ENCODE peak calls at places on chromosomes 12 and 14, in five cellular contexts. M is cardiac muscle cell, R is Peyer's patch, B is adrenal gland, X is heart left ventricle. L is an unnamed sample. For H3K27me3, the result is how much of the 10 kb centered on the place peaks cover.

GRCh38 chr12:31317471-31318397 is 8.2 kb downstream of the SINHCAF start:
- DNase-seq in X (no peak), B (no peak), R (no peak), M (no peak), L (peak)

GRCh38 chr14:43475762-43476161 is 1031.3 kb downstream of the FSCB start:
- DNase-seq in X (no peak), R (no peak), M (peak), B (no peak), L (no peak)

GRCh38 chr12:82430541-82431145 is 72.3 kb downstream of the METTL25 start:
- DNase-seq in X (no peak), M (no peak), B (no peak), R (no peak), L (no peak)

GRCh38 chr14:100071545-100071944 is 6.3 kb downstream of the EVL start:
- DNase-seq in B (no peak), R (no peak), X (no peak), M (no peak), L (no peak)

GRCh38 chr12:77122661-77123060 is 57.3 kb upstream of the E2F7 start:
- DNase-seq in X (no peak), B (no peak), R (no peak), M (no peak), L (no peak)

GRCh38 chr14:93734086-93734822 is 54.0 kb downstream of the PRIMA1 start:
- DNase-seq in M (peak), R (no peak), B (no peak), X (no peak), L (no peak)

GRCh38 chr14:29953501-29953900 is 25.9 kb upstream of the PRKD1 start:
- DNase-seq in X (no peak), R (no peak), B (no peak), M (no peak), L (no peak)

GRCh38 chr12:50933459-50934124 is 18.8 kb upstream of the HIGD1C start:
- DNase-seq in X (no peak), R (no peak), M (peak), B (no peak), L (no peak)

GRCh38 chr14:20454359-20454644 is 310 bp downstream of the OSGEP start:
- DNase-seq in B (no peak), X (no peak), R (peak), M (no peak), L (no peak)

GRCh38 chr12:79776111-79776510 is 85.3 kb upstream of the PAWR start:
- DNase-seq in B (peak), M (no peak), X (no peak), R (no peak), L (no peak)

GRCh38 chr12:46934374-46935111 is 108.7 kb upstream of the SLC38A4 start:
- DNase-seq in B (no peak), X (no peak), R (no peak), M (no peak), L (no peak)

GRCh38 chr14:32252030-32252670 is 49.1 kb upstream of the RNU6-8 start:
- DNase-seq in R (peak), B (peak), M (peak), X (no peak), L (peak)

GRCh38 chr12:3437986-3438385 is 53.0 kb upstream of the PRMT8 start:
- DNase-seq in M (no peak), B (no peak), R (no peak), X (no peak), L (no peak)

GRCh38 chr14:22656945-22657711 is 13.0 kb upstream of the OR6J1 start:
- DNase-seq in M (no peak), B (no peak), X (no peak), R (no peak), L (no peak)

GRCh38 chr14:105257464-105257863 is 9.1 kb downstream of the BTBD6 start:
- DNase-seq in B (no peak), M (no peak), X (no peak), R (no peak), L (no peak)

GRCh38 chr12:64252708-64253107 is 30.6 kb upstream of the KICS2 start:
- DNase-seq in R (no peak), B (peak), X (no peak), M (no peak), L (no peak)

GRCh38 chr12:130764073-130764472 is 48.0 kb upstream of the RIMBP2 start:
- DNase-seq in M (peak), B (no peak), X (no peak), R (no peak), L (no peak)

GRCh38 chr14:35406811-35407630 is 2.5 kb upstream of the NFKBIA start:
- DNase-seq in R (no peak), B (peak), X (no peak), M (peak), L (no peak)

GRCh38 chr12:26429070-26429691 is 233.8 kb downstream of the SSPN start:
- DNase-seq in M (no peak), R (no peak), B (no peak), X (no peak), L (no peak)

GRCh38 chr12:119705182-119705581 is 37.2 kb downstream of the PRKAB1 start:
- DNase-seq in X (no peak), M (no peak), R (no peak), B (no peak), L (no peak)

DNA sequence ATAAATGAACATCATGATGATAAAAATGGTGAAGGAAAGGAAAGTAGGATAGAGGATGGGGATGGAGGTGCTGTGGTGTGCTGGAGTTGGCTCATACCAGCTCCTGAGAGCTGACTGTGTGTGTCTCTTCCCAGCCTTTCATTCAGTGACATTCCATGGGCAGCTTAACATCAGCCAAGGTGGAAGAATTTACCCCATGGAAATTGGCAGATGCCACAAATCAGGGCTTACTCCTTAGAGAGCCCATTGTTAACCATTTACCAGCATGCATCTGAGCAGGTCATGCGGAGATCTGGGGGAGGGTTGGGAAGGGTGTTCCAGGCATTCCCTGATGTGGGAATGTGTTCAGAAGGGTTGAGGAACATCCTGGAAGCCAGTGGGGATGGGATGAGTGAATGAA is 164.7 kb upstream of the MYL2 start:
- DNase-seq in R (no peak), X (no peak), M (no peak), B (no peak), L (no peak)
- H3K27me3 ChIP-seq in R (under half), X (under half), M (under half), B (under half), L (half or more)

DNA sequence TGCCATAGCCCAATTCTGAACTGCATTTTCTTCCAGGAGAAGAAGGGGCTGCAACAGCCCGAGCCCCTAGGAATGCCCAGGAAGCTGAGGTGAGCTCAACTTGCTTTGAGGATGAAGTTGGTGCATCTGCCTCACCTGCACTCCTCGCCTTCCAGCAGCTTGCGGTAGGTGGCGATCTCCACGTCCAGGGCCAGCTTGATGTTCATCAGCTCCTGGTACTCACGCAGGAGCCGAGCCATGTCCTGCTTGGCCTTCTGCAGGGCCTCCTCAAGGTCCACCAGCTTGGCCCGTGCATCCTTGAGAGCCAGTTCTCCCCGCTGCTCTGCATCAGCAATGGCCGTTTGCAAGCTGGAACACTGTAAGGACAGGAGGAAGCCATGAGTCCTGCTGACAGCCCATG is 6.0 kb downstream of the KRT75 start:
- DNase-seq in B (no peak), R (no peak), X (no peak), M (no peak), L (no peak)
- H3K27me3 ChIP-seq in B (under half), R (under half), X (under half), M (under half), L (under half)

GRCh38 chr12:112809684-112810083 is 18.1 kb downstream of the RPH3A start:
- DNase-seq in M (no peak), X (no peak), B (no peak), R (no peak), L (no peak)

GRCh38 chr12:112812598-112813406 is 21.3 kb downstream of the RPH3A start:
- DNase-seq in B (no peak), X (no peak), M (peak), R (no peak), L (no peak)

GRCh38 chr12:112808176-112808575 is 16.6 kb downstream of the RPH3A start:
- DNase-seq in X (no peak), M (no peak), R (no peak), B (no peak), L (no peak)

GRCh38 chr12:112807452-112807851 is 15.9 kb downstream of the RPH3A start:
- DNase-seq in B (no peak), X (no peak), M (no peak), R (no peak), L (no peak)

GRCh38 chr12:112810235-112810917 is 18.8 kb downstream of the RPH3A start:
- DNase-seq in R (no peak), B (no peak), M (no peak), X (no peak), L (no peak)
- H3K27me3 ChIP-seq in R (under half), B (under half), M (under half), X (under half), L (under half)

GRCh38 chr12:108000111-108000510 is 129.0 kb upstream of the WSCD2 start:
- DNase-seq in B (no peak), R (no peak), M (no peak), X (no peak), L (no peak)
- H3K27me3 ChIP-seq in B (under half), R (under half), M (under half), X (under half), L (under half)

DNA sequence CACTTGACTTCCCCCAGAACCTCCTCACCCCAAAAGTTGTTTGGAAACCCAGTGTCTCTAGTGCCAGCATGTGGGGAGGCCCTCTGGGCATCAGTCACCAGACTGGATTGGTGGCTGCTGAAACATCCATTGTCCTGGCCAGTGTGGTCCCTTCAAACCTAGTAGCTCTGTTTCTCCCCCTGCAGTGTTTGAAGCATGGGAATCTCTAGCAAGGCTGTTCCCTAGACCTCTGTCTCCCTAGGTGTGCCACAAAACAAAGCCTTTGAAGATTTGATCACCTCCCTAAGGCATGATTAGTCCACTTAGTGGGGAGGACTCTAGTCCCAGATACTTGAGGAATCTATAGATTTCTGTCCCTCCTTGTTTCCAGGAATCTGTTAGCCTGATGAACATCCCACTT is 60.3 kb downstream of the ARF6 start:
- DNase-seq in R (no peak), X (no peak), B (no peak), M (no peak), L (no peak)
- H3K27me3 ChIP-seq in R (under half), X (under half), B (under half), M (under half), L (under half)

GRCh38 chr14:38904959-38905358 is 198.1 kb downstream of the SEC23A start:
- DNase-seq in X (no peak), M (no peak), R (no peak), B (no peak), L (no peak)

GRCh38 chr14:38910092-38910491 is 192.9 kb downstream of the SEC23A start:
- DNase-seq in X (no peak), B (no peak), R (no peak), M (no peak), L (no peak)
- H3K27me3 ChIP-seq in X (under half), B (under half), R (under half), M (under half), L (under half)